ENCODE peak calls at places on chromosomes 3 and 15, in four cellular contexts. X, M, W and P are unnamed samples. For H3K4me1, the result is how much of the 10 kb centered on the place peaks cover.

GRCh38 chr15:34262362-34262761 is 37.5 kb downstream of the EMC4 start:
- DNase-seq in M (no peak), W (no peak), X (no peak), P (no peak)

GRCh38 chr3:134710313-134710680 is 59.5 kb upstream of the KY start:
- DNase-seq in M (no peak), X (no peak), W (no peak), P (no peak)

GRCh38 chr3:161409069-161409468 is 37.8 kb upstream of the SPTSSB start:
- DNase-seq in W (peak), X (no peak), M (peak), P (no peak)

GRCh38 chr3:14700891-14701290 is 25.9 kb downstream of the C3orf20 start:
- DNase-seq in M (no peak), W (no peak), X (no peak), P (no peak)

GRCh38 chr3:87949879-87950208 is 109.0 kb downstream of the CGGBP1 start:
- DNase-seq in X (no peak), W (no peak), M (no peak), P (no peak)

GRCh38 chr3:195849322-195850074 is 37.8 kb upstream of the MUC4 start:
- DNase-seq in M (no peak), W (no peak), X (no peak), P (no peak)

GRCh38 chr3:104578558-104578957 is 788.2 kb upstream of the ALCAM start:
- DNase-seq in X (no peak), M (no peak), W (no peak), P (no peak)

GRCh38 chr3:149472393-149472792 is 2.1 kb upstream of the TM4SF4 start:
- DNase-seq in X (no peak), M (no peak), W (no peak), P (no peak)

GRCh38 chr15:50229336-50229735 is 36.2 kb downstream of the HDC start:
- DNase-seq in M (no peak), W (no peak), X (no peak), P (no peak)

GRCh38 chr3:130932979-130933378 is 39.1 kb downstream of the ATP2C1 start:
- DNase-seq in X (no peak), W (no peak), M (no peak), P (no peak)

GRCh38 chr3:60573494-60573893 is 677.8 kb downstream of the FHIT start:
- DNase-seq in M (no peak), W (no peak), X (no peak), P (no peak)

GRCh38 chr3:73719413-73719831 is 94.7 kb upstream of the PDZRN3 start:
- DNase-seq in M (no peak), X (peak), W (no peak), P (no peak)

GRCh38 chr3:10469406-10470119 is 35.8 kb downstream of the ATP2B2 start:
- DNase-seq in M (no peak), X (no peak), W (no peak), P (no peak)

GRCh38 chr3:24128195-24129005 is 183.3 kb downstream of the NR1D2 start:
- DNase-seq in W (peak), X (no peak), M (no peak), P (no peak)

GRCh38 chr15:58445861-58446260 is 14.1 kb downstream of the LIPC start:
- DNase-seq in M (no peak), W (no peak), X (no peak), P (no peak)

GRCh38 chr15:58446521-58446920 is 14.7 kb downstream of the LIPC start:
- DNase-seq in M (no peak), X (no peak), W (no peak), P (no peak)

GRCh38 chr15:58448906-58449305 is 17.1 kb downstream of the LIPC start:
- DNase-seq in W (no peak), M (no peak), X (no peak), P (no peak)

GRCh38 chr15:58447244-58448010 is 15.6 kb downstream of the LIPC start:
- DNase-seq in M (no peak), W (no peak), X (no peak), P (no peak)

GRCh38 chr15:58448331-58448730 is 16.5 kb downstream of the LIPC start:
- DNase-seq in M (no peak), X (no peak), W (no peak), P (no peak)
- TF ChIP-seq CTCF in M (no peak), X (no peak), W (no peak), P (no peak)

GRCh38 chr3:16908408-16908807 is 23.7 kb downstream of the PLCL2 start:
- DNase-seq in W (no peak), X (no peak), M (no peak), P (no peak)
- H3K27ac ChIP-seq in W (no peak), X (no peak), M (peak), P (no peak)

DNA sequence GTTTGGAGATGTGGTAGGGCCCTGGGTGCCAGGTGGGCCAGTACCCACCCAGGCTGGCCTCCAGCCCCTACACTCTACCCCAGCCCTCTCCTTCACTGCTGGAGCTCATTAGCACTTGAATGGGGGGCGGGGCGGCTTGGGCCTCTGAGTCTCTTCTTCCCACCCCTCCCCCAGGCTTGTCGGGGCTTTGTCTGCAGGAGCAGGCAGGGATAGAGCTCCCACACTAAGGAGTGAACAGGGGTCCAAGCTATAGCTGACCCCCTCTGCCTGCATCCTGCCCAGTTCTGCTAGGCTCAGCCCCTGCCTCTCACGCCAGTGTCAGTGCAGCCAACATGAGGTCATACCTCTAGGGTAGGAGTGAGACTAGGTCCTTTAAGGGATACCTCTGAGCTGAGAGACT is 5.2 kb downstream of the GNAI2 start:
- DNase-seq in W (no peak), X (no peak), M (no peak), P (no peak)
- H3K4me1 ChIP-seq in W (under half), X (half or more), M (half or more), P (under half)

GRCh38 chr3:192857148-192857735 is 60.4 kb downstream of the MB21D2 start:
- DNase-seq in W (no peak), M (no peak), X (no peak), P (no peak)

GRCh38 chr3:192862408-192863385 is 55.0 kb downstream of the MB21D2 start:
- DNase-seq in X (no peak), M (no peak), W (no peak), P (no peak)

GRCh38 chr3:192858849-192859585 is 58.6 kb downstream of the MB21D2 start:
- DNase-seq in X (no peak), M (no peak), W (no peak), P (no peak)

GRCh38 chr3:192861972-192862371 is 55.7 kb downstream of the MB21D2 start:
- DNase-seq in X (no peak), M (no peak), W (no peak), P (no peak)

GRCh38 chr3:192860464-192860863 is 57.2 kb downstream of the MB21D2 start:
- DNase-seq in W (no peak), X (no peak), M (no peak), P (no peak)
- TF ChIP-seq CTCF in W (no peak), X (no peak), M (no peak), P (no peak)

GRCh38 chr3:194323785-194324735 is 27.1 kb downstream of the CPN2 start:
- DNase-seq in W (peak), X (peak), M (peak), P (no peak)
- H3K27ac ChIP-seq in W (peak), X (peak), M (peak), P (peak)

DNA sequence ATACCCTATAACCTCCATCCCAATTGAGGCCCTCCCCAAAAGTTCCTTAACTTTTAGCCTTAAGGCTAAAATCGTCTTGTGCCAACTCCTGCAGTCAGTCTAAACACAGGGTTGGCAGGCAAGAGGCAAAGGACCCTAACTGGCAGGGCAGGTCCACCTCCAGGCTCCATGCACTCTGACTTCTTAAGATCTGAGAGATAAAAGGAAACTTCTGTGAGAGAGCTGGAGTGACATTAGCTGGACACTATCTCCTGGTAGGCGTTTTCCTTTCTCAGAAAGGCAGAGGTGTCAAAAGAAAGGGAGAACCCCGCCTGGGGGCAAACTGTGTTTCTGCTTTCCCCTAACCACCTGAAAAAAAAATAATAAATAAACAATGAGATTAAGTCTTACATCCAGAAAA is 3.6 kb downstream of the CHSY1 start:
- DNase-seq in X (no peak), M (no peak), W (no peak), P (peak)
- H3K4me1 ChIP-seq in X (under half), M (half or more), W (under half), P (half or more)

GRCh38 chr3:102224171-102224570 is 210.6 kb upstream of the ZPLD1 start:
- DNase-seq in X (no peak), W (no peak), M (no peak), P (no peak)
- TF ChIP-seq CTCF in X (peak), W (no peak), M (peak), P (peak)

DNA sequence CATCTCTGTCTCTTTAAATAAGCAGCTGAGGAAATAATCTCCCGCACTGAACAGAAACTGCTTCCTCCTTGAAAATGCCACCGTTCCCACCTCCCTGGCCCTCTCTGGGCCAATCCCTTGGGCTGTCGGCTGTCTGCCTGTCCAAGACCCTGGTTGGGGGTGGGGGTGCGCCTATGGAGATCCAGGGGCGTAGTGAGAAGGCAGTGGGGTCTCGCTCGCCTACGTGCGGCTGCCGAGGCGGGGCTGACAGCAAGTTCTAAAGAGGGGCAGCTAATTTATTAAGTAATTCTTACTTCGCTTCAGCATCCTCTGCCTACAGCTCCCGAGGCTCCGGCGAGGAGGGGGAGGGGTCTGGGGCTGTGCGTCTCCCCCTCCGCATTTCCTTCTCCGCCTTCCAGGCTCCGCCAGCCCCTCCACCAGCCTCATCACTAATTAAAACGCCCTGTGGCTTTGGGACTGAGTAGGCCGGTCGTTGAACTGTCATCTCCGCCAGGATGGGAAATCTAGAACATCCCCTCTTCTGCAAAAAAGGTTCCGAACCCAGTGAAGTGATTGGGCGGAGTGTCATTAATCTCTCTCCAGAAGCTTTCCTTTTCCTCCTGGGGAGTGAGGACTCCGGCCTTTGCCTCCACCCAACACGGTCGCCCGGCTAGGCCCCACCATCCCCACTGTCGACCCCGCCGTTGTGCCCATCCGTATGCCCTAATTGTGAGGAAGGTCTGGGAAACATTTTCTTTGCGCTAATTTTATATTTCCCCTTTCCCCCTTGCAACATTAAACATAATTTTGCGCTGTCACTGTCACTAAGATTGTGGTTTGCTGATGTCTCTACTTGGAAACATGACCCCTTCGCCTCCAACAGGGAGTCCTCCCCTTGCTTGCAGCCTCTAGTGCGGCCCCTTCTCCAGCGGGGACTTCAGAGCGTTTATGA is 16.9 kb downstream of the NR2F2 start:
- DNase-seq in X (no peak), W (no peak), M (peak), P (no peak)
- H3K27ac ChIP-seq in X (peak), W (no peak), M (peak), P (no peak)

GRCh38 chr3:128319741-128320141 is 146.9 kb downstream of the DNAJB8 start:
- DNase-seq in W (no peak), X (peak), M (peak), P (no peak)
- H3K4me1 ChIP-seq in W (under half), X (under half), M (under half), P (under half)

GRCh38 chr15:80240261-80240660 is 11.8 kb downstream of the CTXND1 start:
- DNase-seq in X (no peak), M (no peak), W (no peak), P (no peak)

GRCh38 chr15:80228959-80229610 is 22.9 kb downstream of the CTXND1 start:
- DNase-seq in W (no peak), X (no peak), M (no peak), P (no peak)

GRCh38 chr15:80233511-80234080 is 18.4 kb downstream of the CTXND1 start:
- DNase-seq in W (no peak), X (no peak), M (no peak), P (no peak)

GRCh38 chr15:80231371-80231770 is 20.6 kb downstream of the CTXND1 start:
- DNase-seq in W (no peak), X (no peak), M (no peak), P (no peak)

DNA sequence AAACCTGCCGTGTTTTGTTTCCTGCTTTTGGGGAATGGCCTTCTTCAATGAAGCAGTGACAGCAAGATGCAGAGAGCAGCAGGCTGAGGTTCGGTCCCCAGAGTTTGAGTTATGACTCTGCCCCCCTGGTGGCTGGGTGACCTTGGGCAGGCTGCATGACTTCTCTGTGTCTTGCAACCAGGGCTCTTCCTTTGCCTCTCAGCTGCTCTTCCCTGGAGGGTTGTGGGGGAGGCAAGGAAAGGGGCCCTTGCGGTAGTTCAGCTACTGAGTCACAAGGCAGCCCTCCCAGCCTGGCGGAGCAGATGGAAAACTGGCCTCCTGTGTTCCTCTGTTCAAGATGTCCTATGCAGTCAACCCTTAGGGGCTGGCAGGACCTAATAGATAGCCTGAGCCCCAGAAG is 17.1 kb downstream of the CTXND1 start:
- DNase-seq in M (no peak), X (no peak), W (peak), P (no peak)
- TF ChIP-seq CTCF in M (no peak), X (peak), W (peak), P (peak)